ENCODE peak calls at places on chromosomes 13 and 19, in nine cellular contexts. W is pancreas, U is left ventricle myocardium inferior, D is AG10803, P is mucosa of descending colon, I is dorsolateral prefrontal cortex, Q is nephron progenitor cell, C is epithelial cell of esophagus, J is GM23338. N is an unnamed sample.

GRCh38 chr13:108917581-108917980 is 288.2 kb downstream of the MYO16 start:
- DNase-seq in W (no peak), U (no peak), D (peak), P (no peak), I (no peak), Q (no peak), C (no peak), J (no peak), N (no peak)

GRCh38 chr13:109156181-109156935 is 526.9 kb downstream of the MYO16 start:
- DNase-seq in W (no peak), U (peak), D (peak), P (no peak), I (no peak), Q (no peak), C (peak), J (no peak), N (no peak)

GRCh38 chr13:35554972-35555623 is 78.6 kb upstream of the MAB21L1 start:
- DNase-seq in W (no peak), U (no peak), D (no peak), P (no peak), I (no peak), Q (no peak), C (peak), J (no peak), N (no peak)

GRCh38 chr13:94987081-94987480 is 274.7 kb upstream of the SOX21 start:
- DNase-seq in W (no peak), U (no peak), D (no peak), P (no peak), I (no peak), Q (no peak), C (peak), J (no peak), N (no peak)

GRCh38 chr19:42191855-42192254 is 25.6 kb downstream of the DEDD2 start:
- DNase-seq in W (no peak), U (no peak), D (peak), P (no peak), I (no peak), Q (no peak), C (peak), J (no peak), N (no peak)

GRCh38 chr19:3671680-3672574 is 28.3 kb downstream of the PIP5K1C start:
- DNase-seq in W (no peak), U (no peak), D (no peak), P (no peak), I (no peak), Q (peak), C (no peak), J (no peak), N (peak)

GRCh38 chr13:113560645-113561416 is 23.7 kb upstream of the TFDP1 start:
- DNase-seq in W (no peak), U (no peak), D (no peak), P (no peak), I (peak), Q (no peak), C (no peak), J (no peak), N (no peak)

GRCh38 chr13:42084722-42085121 is 36.3 kb downstream of the DGKH start:
- DNase-seq in W (no peak), U (no peak), D (no peak), P (no peak), I (no peak), Q (no peak), C (no peak), J (no peak), N (no peak)

GRCh38 chr13:27001705-27002104 is 169.9 kb downstream of the USP12 start:
- DNase-seq in W (no peak), U (no peak), D (no peak), P (no peak), I (no peak), Q (no peak), C (no peak), J (no peak), N (no peak)

GRCh38 chr13:62626771-62627170 is 1211.1 kb upstream of the PCDH20 start:
- DNase-seq in W (no peak), U (no peak), D (no peak), P (no peak), I (no peak), Q (peak), C (no peak), J (peak), N (no peak)

GRCh38 chr13:73138967-73139491 is 80.2 kb downstream of the KLF5 start:
- DNase-seq in W (no peak), U (no peak), D (no peak), P (no peak), I (no peak), Q (no peak), C (no peak), J (peak), N (no peak)

GRCh38 chr13:48624016-48624415 is 29.7 kb upstream of the CYSLTR2 start:
- DNase-seq in W (no peak), U (no peak), D (no peak), P (no peak), I (no peak), Q (no peak), C (no peak), J (no peak), N (no peak)

DNA sequence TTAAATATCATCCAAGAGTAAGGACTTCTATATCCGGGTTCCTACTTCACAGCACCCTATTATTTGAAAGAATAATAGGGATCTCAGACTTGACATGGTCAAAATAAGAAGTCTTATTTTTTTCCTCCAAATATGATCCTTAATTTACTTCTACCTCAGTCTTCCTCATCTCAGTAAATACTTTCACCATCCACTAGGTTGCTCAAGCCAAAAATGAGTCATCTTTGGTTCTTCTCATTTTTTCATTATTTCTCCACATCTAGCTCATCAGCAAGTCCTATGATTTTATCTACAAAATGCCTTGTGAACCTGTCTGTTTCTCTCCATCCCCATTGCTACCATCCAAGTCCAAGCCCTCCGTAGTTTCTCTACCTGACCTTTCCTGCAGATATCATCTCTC is 121.9 kb upstream of the GJB6 start:
- DNase-seq in W (no peak), U (no peak), D (peak), P (no peak), I (no peak), Q (no peak), C (peak), J (no peak), N (no peak)
- TF ChIP-seq CTCF in W (no peak), U (no peak), D (peak), P (no peak), I (no peak), Q (no peak), C (peak), J (no peak), N (no peak)

DNA sequence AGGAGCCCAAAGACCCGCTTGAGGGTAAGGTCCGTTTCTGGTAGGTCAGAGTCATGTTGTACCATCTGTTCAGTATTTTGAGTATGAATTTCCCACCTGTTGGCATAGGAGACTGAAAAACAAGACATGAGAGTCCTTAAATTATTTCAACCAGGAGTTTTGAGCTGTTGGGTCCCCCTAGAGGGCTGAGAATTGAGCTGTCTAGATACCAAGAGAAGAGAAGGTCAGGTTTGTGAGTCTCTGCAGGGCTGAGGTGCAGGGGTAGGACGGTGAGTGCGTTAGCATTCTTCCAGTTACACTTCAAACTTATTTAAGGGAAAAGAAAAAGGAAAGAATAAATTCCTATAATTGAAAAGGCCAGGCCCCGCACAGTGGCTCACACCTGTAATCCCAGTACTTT is 5.0 kb downstream of the CBLC start:
- DNase-seq in W (no peak), U (no peak), D (no peak), P (no peak), I (no peak), Q (no peak), C (no peak), J (peak), N (no peak)
- TF ChIP-seq CTCF in W (no peak), U (no peak), D (no peak), P (no peak), I (no peak), Q (no peak), C (no peak), J (peak), N (no peak)

GRCh38 chr13:69580255-69580654 is 527.4 kb upstream of the ATXN8OS start:
- DNase-seq in W (no peak), U (no peak), D (no peak), P (no peak), I (no peak), Q (no peak), C (peak), J (peak), N (no peak)

DNA sequence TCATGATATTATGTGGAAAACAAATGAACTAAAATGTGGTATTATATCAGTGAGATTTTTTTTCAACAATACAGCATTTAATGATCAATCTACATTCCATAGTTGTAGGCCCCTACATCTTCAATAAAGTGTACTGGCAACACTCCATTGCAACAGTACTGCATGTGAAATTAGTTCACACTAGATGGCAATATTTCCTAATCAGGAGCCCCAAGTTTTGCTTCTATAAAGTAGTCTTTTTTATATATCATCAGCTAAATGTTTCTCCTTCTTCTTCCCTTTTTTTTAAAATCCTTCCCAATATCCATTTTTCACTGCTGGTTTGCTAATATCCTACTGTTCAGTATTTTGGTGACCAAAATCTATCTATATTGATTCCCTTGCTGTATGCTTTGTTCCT is 528.3 kb upstream of the ATXN8OS start:
- DNase-seq in W (no peak), U (no peak), D (no peak), P (no peak), I (no peak), Q (no peak), C (peak), J (peak), N (no peak)
- TF ChIP-seq CTCF in W (no peak), U (no peak), D (no peak), P (no peak), I (peak), Q (no peak), C (peak), J (peak), N (no peak)

DNA sequence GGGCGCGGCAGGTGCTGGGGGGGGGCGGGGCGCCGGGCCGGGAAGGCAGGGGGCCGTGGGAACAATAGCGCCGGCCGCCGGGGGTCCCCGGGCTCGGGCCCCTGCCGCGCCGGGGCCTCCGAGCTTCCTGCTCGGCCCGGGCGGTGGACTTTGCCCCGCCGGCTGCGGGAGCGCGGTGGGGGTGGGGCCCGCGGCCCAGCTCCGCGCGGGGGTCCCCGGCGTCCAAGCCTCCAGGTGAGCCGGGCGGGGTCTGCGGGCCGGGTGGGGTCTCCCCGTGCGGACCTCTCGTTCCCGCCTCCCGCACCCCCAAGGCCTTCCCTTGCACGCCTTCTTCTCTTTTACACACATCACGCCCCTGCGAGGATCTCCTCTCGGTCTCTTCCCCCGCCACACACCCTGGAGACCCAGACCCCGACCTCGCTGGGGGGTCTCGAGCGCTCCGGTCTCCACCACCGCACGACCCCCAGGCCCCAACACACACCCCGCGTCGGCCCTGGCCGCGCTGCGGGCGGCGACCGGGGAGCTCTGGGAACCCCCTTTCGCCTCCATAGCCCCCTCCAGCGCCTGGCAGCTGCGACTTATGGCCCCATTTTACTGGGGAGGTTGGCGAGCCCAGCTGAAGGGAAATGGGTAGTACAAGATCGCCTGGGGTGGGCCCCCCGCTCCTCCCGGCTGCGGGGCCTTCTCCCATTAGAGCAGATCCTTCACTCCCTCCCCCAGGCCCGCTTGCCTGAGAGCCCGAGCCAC is 701 bp downstream of the CAMSAP3 start:
- DNase-seq in W (no peak), U (no peak), D (no peak), P (no peak), I (no peak), Q (peak), C (no peak), J (peak), N (no peak)
- TF ChIP-seq CTCF in W (no peak), U (no peak), D (no peak), P (no peak), I (no peak), Q (no peak), C (no peak), J (no peak), N (no peak)

DNA sequence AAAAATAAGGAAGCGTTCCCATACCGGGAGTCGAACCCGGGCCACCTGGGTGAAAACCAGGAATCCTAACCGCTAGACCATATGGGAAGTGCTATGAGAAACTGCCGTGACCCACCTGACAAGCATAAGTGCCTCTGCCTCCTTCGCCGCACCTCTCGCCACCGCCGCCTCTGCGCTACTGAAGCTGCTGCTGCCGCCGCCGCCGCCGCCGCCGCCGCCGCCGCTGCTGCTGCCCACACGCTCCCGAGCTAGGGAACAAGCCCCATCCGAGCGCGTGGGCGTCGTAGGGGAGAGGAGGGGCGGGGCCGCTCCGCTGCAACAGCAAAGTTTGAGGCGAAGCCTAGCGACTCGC is 610 bp upstream of the WBP4 start:
- DNase-seq in W (peak), U (peak), D (peak), P (peak), I (peak), Q (peak), C (peak), J (peak), N (peak)
- TF ChIP-seq CTCF in W (no peak), U (no peak), D (no peak), P (no peak), I (no peak), Q (no peak), C (no peak), J (no peak), N (no peak)

GRCh38 chr13:101916108-101916757 is 463.8 kb downstream of the ITGBL1 start:
- DNase-seq in W (peak), U (peak), D (no peak), P (peak), I (no peak), Q (peak), C (peak), J (peak), N (no peak)
- TF ChIP-seq CTCF in W (no peak), U (peak), D (peak), P (no peak), I (peak), Q (peak), C (no peak), J (peak), N (no peak)

GRCh38 chr19:1514986-1515721 is 2.3 kb upstream of the ADAMTSL5 start:
- DNase-seq in W (no peak), U (no peak), D (no peak), P (no peak), I (no peak), Q (no peak), C (no peak), J (no peak), N (no peak)

GRCh38 chr19:1511989-1512338 is 855 bp downstream of the ADAMTSL5 start:
- DNase-seq in W (no peak), U (no peak), D (no peak), P (no peak), I (no peak), Q (no peak), C (no peak), J (no peak), N (no peak)

GRCh38 chr19:1512671-1513491 is at the start of gene ADAMTSL5:
- DNase-seq in W (no peak), U (peak), D (peak), P (peak), I (no peak), Q (peak), C (peak), J (peak), N (no peak)

GRCh38 chr19:1514295-1514661 is 1.5 kb upstream of the ADAMTSL5 start:
- DNase-seq in W (no peak), U (no peak), D (no peak), P (no peak), I (no peak), Q (no peak), C (no peak), J (no peak), N (no peak)

GRCh38 chr19:1513492-1514294 is 874 bp upstream of the ADAMTSL5 start:
- DNase-seq in W (no peak), U (peak), D (peak), P (peak), I (no peak), Q (peak), C (peak), J (peak), N (peak)
- TF ChIP-seq CTCF in W (peak), U (peak), D (peak), P (peak), I (peak), Q (peak), C (peak), J (peak), N (peak)

GRCh38 chr13:39016789-39017188 is 21.1 kb downstream of the PROSER1 start:
- DNase-seq in W (no peak), U (no peak), D (peak), P (no peak), I (no peak), Q (peak), C (peak), J (peak), N (no peak)
- TF ChIP-seq CTCF in W (no peak), U (peak), D (peak), P (peak), I (peak), Q (peak), C (peak), J (peak), N (peak)

DNA sequence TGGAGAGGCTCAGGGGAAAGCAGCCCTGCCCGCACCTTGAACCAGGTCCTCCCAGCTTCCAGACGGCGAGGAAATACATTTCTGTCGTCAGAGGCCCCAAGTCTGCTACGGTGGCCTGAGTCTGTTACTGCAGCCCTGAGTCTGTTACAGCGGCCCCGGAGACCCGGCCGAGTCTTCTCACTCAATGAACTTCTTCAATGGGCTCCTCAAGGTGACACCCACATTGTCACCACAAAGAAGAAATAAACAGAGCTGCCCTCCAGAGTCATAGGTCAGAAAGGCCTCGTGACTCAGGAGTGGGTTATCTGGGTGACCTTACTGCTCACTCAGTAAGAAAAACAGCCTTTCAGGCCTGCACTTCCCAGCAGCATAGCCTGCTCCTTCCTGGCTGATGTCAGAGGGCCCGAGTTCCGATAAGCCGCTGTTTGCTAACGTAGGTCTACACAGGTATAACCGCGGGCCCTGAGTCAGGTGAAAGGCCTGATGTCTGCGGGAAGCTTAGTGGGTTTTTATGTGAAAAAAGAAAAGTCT is 66.9 kb upstream of the TM9SF2 start:
- DNase-seq in W (no peak), U (no peak), D (no peak), P (no peak), I (no peak), Q (no peak), C (no peak), J (peak), N (peak)
- TF ChIP-seq CTCF in W (no peak), U (no peak), D (no peak), P (no peak), I (no peak), Q (no peak), C (no peak), J (no peak), N (no peak)

N was measured in natural killer cell.